ENCODE peak calls at places on chromosomes 12 and 14, in six cellular contexts. M is H1, R is HepG2, O is K562, S is GM12891, F is GM12878. P is an unnamed sample.

GRCh38 chr12:12305568-12306300 is 38.9 kb upstream of the LRP6 start:
- DNase-seq in R (no peak), M (no peak), O (no peak), F (no peak), S (no peak), P (no peak)

GRCh38 chr12:18101043-18101442 is 11.1 kb upstream of the RERGL start:
- DNase-seq in F (no peak), M (no peak), O (no peak), R (no peak), S (no peak), P (no peak)

GRCh38 chr14:97390031-97390729 is 593.0 kb downstream of the VRK1 start:
- DNase-seq in S (no peak), R (no peak), M (no peak), F (no peak), O (no peak), P (no peak)

GRCh38 chr12:26011099-26011498 is 52.6 kb downstream of the RASSF8 start:
- DNase-seq in M (no peak), S (no peak), F (no peak), R (no peak), O (no peak), P (no peak)

GRCh38 chr14:105074601-105075053 is 9.4 kb upstream of the GPR132 start:
- DNase-seq in M (no peak), R (no peak), O (no peak), F (no peak), S (no peak), P (no peak)

GRCh38 chr12:33480366-33480765 is 40.7 kb upstream of the SYT10 start:
- DNase-seq in R (no peak), M (no peak), F (no peak), O (no peak), S (no peak), P (no peak)

GRCh38 chr12:6554168-6554989 is 1.5 kb downstream of the IFFO1 start:
- DNase-seq in O (peak), S (peak), M (no peak), R (peak), F (no peak), P (peak)

GRCh38 chr12:6154730-6155459 is 30.4 kb upstream of the VWF start:
- DNase-seq in M (no peak), F (no peak), R (no peak), S (no peak), O (peak), P (no peak)

GRCh38 chr12:119208626-119209061 is 29.9 kb downstream of the HSPB8 start:
- DNase-seq in R (peak), M (no peak), S (no peak), F (no peak), O (no peak), P (no peak)

GRCh38 chr14:76371066-76371465 is 4.9 kb upstream of the ESRRB start:
- DNase-seq in S (no peak), R (no peak), F (no peak), O (no peak), M (no peak), P (no peak)

GRCh38 chr14:29339491-29339890 is 572.9 kb downstream of the FOXG1 start:
- DNase-seq in F (no peak), O (no peak), S (no peak), M (no peak), R (no peak), P (no peak)

GRCh38 chr12:2233034-2233433 is 180.2 kb downstream of the CACNA1C start:
- DNase-seq in F (no peak), S (no peak), R (no peak), M (no peak), O (no peak), P (no peak)

GRCh38 chr14:55267816-55268215 is 3.4 kb upstream of the FBXO34 start:
- DNase-seq in O (no peak), M (no peak), S (no peak), F (no peak), R (no peak), P (no peak)

GRCh38 chr12:42039146-42039545 is 105.5 kb downstream of the GXYLT1 start:
- DNase-seq in M (no peak), R (no peak), S (no peak), O (peak), F (no peak), P (no peak)

DNA sequence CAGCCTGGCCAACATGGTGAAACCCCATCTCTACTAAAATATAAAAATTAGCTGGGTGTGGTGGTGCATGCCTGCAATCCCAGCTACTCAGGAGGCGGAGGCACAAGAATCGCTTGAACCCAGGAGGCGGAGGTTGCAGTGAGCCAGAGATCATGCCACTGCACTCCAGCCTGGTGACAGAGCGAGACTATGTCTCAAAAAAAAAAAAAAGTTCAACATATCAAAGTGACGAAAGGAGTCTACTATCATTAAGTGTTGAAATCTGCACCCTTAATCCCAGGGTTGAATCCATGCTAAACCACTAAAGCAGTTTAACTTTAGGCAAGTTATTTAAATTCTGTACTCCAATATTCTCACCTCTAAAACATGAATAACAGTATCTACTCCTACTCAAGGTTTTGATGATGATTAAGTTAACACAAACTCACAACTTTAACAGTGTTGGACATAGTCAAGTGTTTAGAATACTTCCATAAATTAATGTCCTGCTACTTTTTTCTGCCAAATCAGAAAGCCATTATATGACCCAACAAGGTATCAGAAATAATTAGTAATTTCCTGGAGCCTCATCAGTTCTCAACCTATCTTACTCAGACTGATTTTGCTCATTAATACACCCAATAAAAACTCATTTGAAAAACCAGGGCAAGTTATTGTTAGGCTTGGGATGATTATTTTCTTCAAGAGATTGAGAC is 10.9 kb downstream of the HNRNPC start:
- DNase-seq in O (no peak), F (no peak), M (no peak), S (no peak), R (no peak), P (no peak)
- TF ChIP-seq POLR2A in O (no peak), F (no peak), M (no peak), S (no peak), R (peak), P (no peak)

GRCh38 chr14:94995551-94995950 is 161.8 kb downstream of the DICER1 start:
- DNase-seq in S (no peak), O (no peak), R (no peak), M (no peak), F (no peak), P (no peak)

GRCh38 chr14:94989946-94990345 is 167.4 kb downstream of the DICER1 start:
- DNase-seq in S (no peak), O (no peak), R (no peak), F (no peak), M (no peak), P (no peak)

GRCh38 chr14:94994245-94994644 is 163.1 kb downstream of the DICER1 start:
- DNase-seq in M (no peak), S (no peak), O (no peak), F (no peak), R (no peak), P (no peak)

GRCh38 chr14:94989417-94989816 is 167.9 kb downstream of the DICER1 start:
- DNase-seq in M (no peak), S (no peak), O (no peak), R (no peak), F (no peak), P (no peak)

DNA sequence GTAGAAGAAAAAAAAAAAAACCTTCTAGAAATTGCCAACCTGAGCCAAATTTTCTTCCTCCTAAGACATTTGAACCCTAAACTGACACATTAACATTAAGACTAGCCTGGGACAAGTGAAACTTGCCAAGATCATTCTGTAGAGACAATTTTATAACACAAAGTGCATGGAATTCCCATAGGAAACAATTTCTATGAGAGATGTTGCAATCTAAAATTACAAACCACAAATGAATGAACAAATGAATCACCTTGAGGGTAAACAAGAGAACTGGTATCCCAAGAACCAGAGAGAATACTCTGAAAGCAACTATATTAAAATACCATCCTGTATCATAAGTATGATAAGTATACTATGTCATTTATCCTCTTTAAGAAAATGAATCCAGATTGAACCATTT is 165.3 kb downstream of the DICER1 start:
- DNase-seq in M (no peak), S (no peak), R (no peak), F (no peak), O (no peak), P (no peak)
- TF ChIP-seq TAF1 in M (no peak), S (no peak), R (no peak), F (no peak), O (no peak), P (no peak)

DNA sequence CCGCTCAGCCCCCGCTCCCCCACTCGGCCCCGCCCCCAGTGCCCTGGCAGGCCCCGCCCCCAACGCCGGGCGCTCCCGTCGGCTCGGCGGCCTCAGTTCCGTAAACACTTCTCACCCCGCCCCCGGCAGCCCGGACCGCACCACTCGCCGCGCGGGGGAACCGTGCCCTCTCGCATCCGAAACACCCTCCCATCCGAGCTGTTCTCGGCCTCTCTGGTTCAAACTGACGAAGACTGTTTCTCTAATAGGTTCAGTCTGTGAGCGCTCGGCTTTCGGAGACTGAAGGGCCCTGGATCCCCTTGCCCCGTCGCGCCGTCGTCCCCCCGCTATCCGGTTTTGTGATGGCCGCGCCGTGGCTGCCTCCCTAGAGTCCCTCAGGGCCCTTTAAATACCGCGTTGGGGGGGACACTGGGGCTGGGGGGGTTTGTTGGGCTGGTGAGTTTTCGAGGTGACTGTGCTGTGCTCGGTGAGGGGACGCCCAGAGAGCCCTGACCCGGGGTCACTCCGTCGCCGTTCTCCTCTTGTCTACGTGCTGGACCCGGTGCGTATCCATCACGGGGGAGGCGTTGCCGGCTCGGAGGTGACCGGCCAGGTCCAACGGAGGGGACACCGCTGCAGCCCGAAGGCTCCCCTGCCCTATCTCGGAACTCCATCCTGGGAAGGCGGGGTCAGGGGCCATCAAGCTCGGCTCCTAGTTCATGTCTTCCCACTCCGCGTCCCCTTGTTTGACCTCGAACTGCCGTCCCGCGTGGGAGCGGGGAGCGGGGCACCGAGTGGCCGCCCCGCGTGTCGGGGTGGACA is at the start of gene TCP11L2:
- DNase-seq in F (no peak), R (peak), M (no peak), S (peak), O (peak), P (peak)
- TF ChIP-seq POLR2A in F (peak), R (peak), M (no peak), S (no peak), O (no peak), P (no peak)

GRCh38 chr14:95523818-95524448 is 7.5 kb upstream of the SYNE3 start:
- DNase-seq in R (peak), O (peak), S (no peak), F (no peak), M (no peak), P (no peak)

GRCh38 chr14:95522116-95522515 is 5.7 kb upstream of the SYNE3 start:
- DNase-seq in O (no peak), S (no peak), R (no peak), F (no peak), M (no peak), P (no peak)

GRCh38 chr14:95524706-95525512 is 8.5 kb upstream of the SYNE3 start:
- DNase-seq in M (no peak), O (no peak), F (no peak), S (no peak), R (peak), P (no peak)

GRCh38 chr14:95522556-95522955 is 6.1 kb upstream of the SYNE3 start:
- DNase-seq in R (no peak), F (no peak), M (no peak), O (no peak), S (no peak), P (no peak)

DNA sequence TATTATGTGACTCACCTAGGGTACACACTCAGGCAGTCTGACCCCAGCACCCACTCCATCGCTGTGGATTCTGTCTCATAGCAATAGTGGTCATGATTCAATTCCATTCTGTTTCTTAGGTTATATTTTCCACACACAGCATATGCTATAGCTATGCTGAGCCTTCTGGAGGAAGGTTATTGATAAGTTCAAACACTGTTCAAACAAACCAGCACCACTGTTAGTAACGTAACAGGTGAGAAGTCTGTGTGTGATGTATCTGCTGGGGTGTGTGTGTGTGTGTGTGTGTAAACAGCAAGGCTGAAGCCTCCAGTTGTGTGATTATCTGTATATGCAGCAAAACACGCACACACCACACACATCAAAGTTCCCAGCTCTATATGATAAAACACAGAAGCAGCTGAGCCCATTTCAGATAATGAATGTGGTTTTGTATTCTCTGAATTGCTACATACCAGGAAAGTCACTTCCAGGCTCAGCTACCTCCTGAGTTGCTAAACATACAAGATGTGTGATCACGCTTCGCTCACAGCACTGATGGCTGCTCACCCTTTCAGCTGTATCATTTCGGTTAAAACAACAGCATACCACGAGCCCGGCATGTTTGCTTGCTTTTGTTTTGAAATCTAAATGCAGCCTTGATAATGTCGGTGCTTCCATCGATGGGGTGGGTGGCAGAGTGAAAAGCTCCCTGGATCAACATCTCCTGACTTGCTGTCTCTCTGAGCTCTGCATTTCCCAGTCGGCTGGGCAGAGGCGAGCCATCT is 6.8 kb upstream of the SYNE3 start:
- DNase-seq in R (peak), O (peak), M (no peak), S (no peak), F (no peak), P (no peak)
- TF ChIP-seq TAF1 in R (no peak), O (no peak), M (no peak), S (no peak), F (no peak), P (no peak)

GRCh38 chr12:21940972-21941521 is at the start of gene ABCC9:
- DNase-seq in S (no peak), F (no peak), M (no peak), R (no peak), O (peak), P (no peak)
- TF ChIP-seq POLR2A in S (no peak), F (no peak), M (no peak), R (no peak), O (no peak), P (no peak)

GRCh38 chr12:87413784-87414183 is 615.4 kb downstream of the C12orf50 start:
- DNase-seq in F (no peak), S (no peak), M (no peak), R (no peak), O (no peak), P (no peak)
- TF ChIP-seq TAF1 in F (no peak), S (no peak), M (no peak), R (no peak), O (no peak), P (no peak)

GRCh38 chr12:46717159-46717558 is 108.6 kb downstream of the SLC38A4 start:
- DNase-seq in R (no peak), M (no peak), S (no peak), F (no peak), O (no peak), P (no peak)
- TF ChIP-seq POLR2A in R (no peak), M (no peak), S (no peak), F (no peak), O (no peak), P (no peak)

P was measured in GM12892.